ENCODE peak calls at places on chromosomes 1 and 21, in five cellular contexts. U, K, B, I and Q are unnamed samples. For H3K36me3, the result is how much of the 10 kb centered on the place peaks cover.

GRCh38 chr1:113422315-113423068 is 32.2 kb downstream of the MAGI3 start:
- DNase-seq in I (no peak), U (no peak), B (no peak), K (no peak), Q (no peak)

GRCh38 chr1:86758570-86758969 is 54.2 kb downstream of the SH3GLB1 start:
- DNase-seq in I (no peak), U (no peak), K (no peak), B (peak), Q (no peak)

GRCh38 chr1:202187697-202188407 is 5.7 kb upstream of the LGR6 start:
- DNase-seq in U (no peak), B (no peak), I (no peak), K (no peak), Q (no peak)

GRCh38 chr21:38330671-38331070 is 73.9 kb downstream of the KCNJ15 start:
- DNase-seq in U (no peak), B (no peak), K (no peak), I (no peak), Q (no peak)

GRCh38 chr1:62977321-62977720 is 193.4 kb downstream of the ATG4C start:
- DNase-seq in I (no peak), U (no peak), K (no peak), B (no peak), Q (no peak)

GRCh38 chr1:207172321-207172720 is 68.3 kb downstream of the C4BPA start:
- DNase-seq in B (no peak), K (no peak), U (no peak), I (no peak), Q (no peak)

GRCh38 chr1:101003012-101003650 is 22.5 kb downstream of the DPH5 start:
- DNase-seq in K (no peak), I (no peak), B (peak), U (no peak), Q (no peak)

GRCh38 chr1:225158291-225158690 is 228.8 kb downstream of the DNAH14 start:
- DNase-seq in U (no peak), B (no peak), I (no peak), K (no peak), Q (no peak)

GRCh38 chr1:220093361-220094015 is 444 bp upstream of the IARS2 start:
- DNase-seq in U (no peak), K (no peak), I (no peak), B (no peak), Q (no peak)

GRCh38 chr1:154715385-154715784 is 107.4 kb upstream of the ADAR start:
- DNase-seq in K (no peak), U (no peak), B (no peak), I (no peak), Q (no peak)

GRCh38 chr1:107689157-107689556 is 275.8 kb downstream of the VAV3 start:
- DNase-seq in K (peak), U (no peak), B (peak), I (no peak), Q (peak)

GRCh38 chr1:75345538-75346292 is 211.5 kb downstream of the LHX8 start:
- DNase-seq in I (no peak), U (no peak), K (no peak), B (peak), Q (no peak)

GRCh38 chr21:41895643-41896493 is 16.7 kb upstream of the PRDM15 start:
- DNase-seq in U (peak), I (peak), B (no peak), K (no peak), Q (peak)

GRCh38 chr1:31701137-31701736 is 2.6 kb downstream of the COL16A1 start:
- DNase-seq in I (peak), U (peak), K (peak), B (peak), Q (no peak)

GRCh38 chr1:12461764-12462163 is 156.2 kb downstream of the DHRS3 start:
- DNase-seq in K (no peak), I (no peak), U (no peak), B (no peak), Q (no peak)

GRCh38 chr1:200779326-200779725 is 40.6 kb downstream of the CAMSAP2 start:
- DNase-seq in I (no peak), K (no peak), U (no peak), B (no peak), Q (no peak)

GRCh38 chr1:39250460-39251240 is 46.2 kb downstream of the MACF1 start:
- DNase-seq in I (no peak), K (no peak), U (no peak), B (peak), Q (no peak)

GRCh38 chr1:51284487-51284954 is 45.8 kb downstream of the TTC39A start:
- DNase-seq in U (no peak), K (no peak), I (no peak), B (no peak), Q (no peak)

GRCh38 chr1:64923294-64923718 is 43.0 kb downstream of the JAK1 start:
- DNase-seq in U (no peak), I (peak), B (no peak), K (no peak), Q (no peak)

GRCh38 chr1:160078392-160079195 is 2.7 kb upstream of the KCNJ9 start:
- DNase-seq in K (no peak), I (peak), B (peak), U (peak), Q (peak)

GRCh38 chr1:14842361-14842760 is 243.9 kb downstream of the KAZN start:
- DNase-seq in I (no peak), U (no peak), K (no peak), B (peak), Q (no peak)

GRCh38 chr1:200512191-200512590 is 102.4 kb upstream of the ZNF281 start:
- DNase-seq in K (no peak), U (no peak), B (peak), I (no peak), Q (no peak)

GRCh38 chr1:21198929-21199328 is 22.2 kb upstream of the EIF4G3 start:
- DNase-seq in I (no peak), B (no peak), U (no peak), K (no peak), Q (no peak)

GRCh38 chr1:110312188-110313121 is 26.7 kb upstream of the RBM15 start:
- DNase-seq in U (peak), K (peak), B (peak), I (peak), Q (peak)

GRCh38 chr1:61083799-61084385 is 1.5 kb downstream of the NFIA start:
- DNase-seq in U (no peak), K (no peak), B (no peak), I (no peak), Q (no peak)

GRCh38 chr1:66298427-66298826 is 235.5 kb upstream of the SGIP1 start:
- DNase-seq in I (no peak), K (no peak), U (no peak), B (no peak), Q (no peak)

GRCh38 chr1:225318706-225319575 is 108.9 kb downstream of the LBR start:
- DNase-seq in B (peak), U (peak), K (peak), I (peak), Q (peak)

GRCh38 chr1:51745304-51745570 is 128.3 kb downstream of the OSBPL9 start:
- DNase-seq in I (no peak), U (no peak), B (no peak), K (no peak), Q (no peak)

GRCh38 chr1:202952818-202953217 is 5.3 kb downstream of the ADIPOR1 start:
- DNase-seq in B (peak), U (no peak), I (no peak), K (no peak), Q (no peak)

GRCh38 chr1:147109041-147109440 is 63.2 kb downstream of the PRKAB2 start:
- DNase-seq in I (no peak), B (no peak), U (no peak), K (no peak), Q (no peak)
- H3K4me3 ChIP-seq in I (no peak), B (no peak), U (no peak), K (no peak), Q (no peak)

GRCh38 chr1:19307804-19308508 is 4.0 kb downstream of the AKR7A2 start:
- DNase-seq in U (no peak), I (no peak), K (no peak), B (no peak), Q (no peak)

GRCh38 chr1:19305880-19306279 is 6.1 kb downstream of the AKR7A2 start:
- DNase-seq in B (no peak), I (no peak), K (no peak), U (no peak), Q (peak)

GRCh38 chr1:19309123-19309813 is 2.7 kb downstream of the AKR7A2 start:
- DNase-seq in B (peak), I (no peak), K (no peak), U (no peak), Q (peak)

GRCh38 chr1:19308509-19308907 is 3.4 kb downstream of the AKR7A2 start:
- DNase-seq in U (no peak), B (no peak), I (no peak), K (no peak), Q (peak)

DNA sequence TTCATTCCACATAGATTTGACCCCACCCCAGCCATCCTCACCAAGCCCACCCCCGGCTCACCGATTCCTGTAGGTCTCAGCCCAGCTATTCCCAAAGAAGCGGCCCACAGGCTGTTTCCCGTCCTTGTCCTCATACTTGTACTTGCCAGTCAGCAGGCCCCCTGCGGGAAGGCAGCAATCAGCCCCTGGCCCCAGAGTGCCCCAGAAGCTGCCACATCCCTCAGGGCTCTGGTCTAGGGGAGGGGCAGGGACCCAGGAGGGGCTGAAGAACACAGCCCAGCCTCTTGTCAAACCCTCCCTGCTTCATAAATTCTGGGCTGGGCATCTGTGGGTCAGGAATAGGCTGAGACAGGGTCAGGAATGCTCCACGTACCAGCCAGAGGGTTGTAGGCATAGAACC is 5.0 kb downstream of the AKR7A2 start:
- DNase-seq in U (no peak), B (no peak), I (no peak), K (no peak), Q (no peak)
- H3K36me3 ChIP-seq in U (half or more), B (under half), I (under half), K (half or more), Q (under half)

DNA sequence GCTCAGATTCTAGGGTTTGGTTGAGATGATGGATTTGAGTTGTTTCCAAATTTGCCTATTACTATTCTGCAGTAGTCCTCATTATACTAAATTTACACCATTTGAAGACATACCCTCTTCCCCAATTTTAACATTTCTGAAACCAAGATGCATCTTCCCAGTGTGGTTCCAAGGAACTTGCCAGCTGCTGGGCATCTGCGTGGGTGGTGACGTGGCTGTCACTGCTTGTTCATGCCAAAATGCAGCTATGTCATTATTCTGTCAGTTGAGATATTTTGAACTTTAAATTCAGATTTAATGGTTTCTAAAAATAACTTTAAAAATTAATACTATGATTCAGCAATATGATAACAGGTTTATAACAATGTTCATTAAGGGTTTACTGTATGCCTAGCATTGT is 1.2 kb downstream of the ZFP69 start:
- DNase-seq in K (no peak), U (no peak), B (no peak), I (no peak), Q (no peak)
- H3K4me3 ChIP-seq in K (peak), U (peak), B (no peak), I (no peak), Q (peak)

GRCh38 chr1:35386954-35387353 is 118.4 kb downstream of the ZMYM4 start:
- DNase-seq in I (no peak), K (no peak), B (no peak), U (no peak), Q (no peak)
- H3K36me3 ChIP-seq in I (under half), K (under half), B (under half), U (under half), Q (under half)

DNA sequence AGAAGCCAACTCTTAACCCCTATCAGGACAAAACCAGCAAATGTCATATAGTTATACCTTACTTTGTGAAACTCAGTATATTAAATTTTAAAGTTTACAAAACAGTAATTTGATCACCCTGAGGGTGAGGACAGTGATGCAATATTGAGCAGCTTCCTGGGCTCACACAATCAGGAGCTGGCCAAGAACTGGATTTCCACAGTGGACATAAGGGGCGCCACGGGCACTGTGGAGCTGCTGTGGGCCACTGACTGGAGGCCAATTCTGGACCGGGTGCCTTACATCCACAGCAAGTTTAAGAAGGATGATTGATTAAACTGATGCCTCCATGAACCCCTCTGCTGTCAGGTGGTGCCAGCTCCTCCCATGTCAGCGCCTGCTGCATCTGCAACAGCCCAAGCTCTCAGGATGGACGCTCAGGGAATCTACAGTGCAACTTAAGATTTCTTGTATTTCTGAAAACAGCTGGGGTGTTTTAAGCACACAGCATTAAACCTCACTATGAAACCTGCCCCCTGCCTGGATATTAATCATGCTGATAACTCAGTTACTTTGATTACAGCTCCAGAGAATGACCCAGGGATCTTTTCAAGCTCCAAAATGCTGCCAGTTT is 55.9 kb downstream of the TOR3A start:
- DNase-seq in K (no peak), B (no peak), I (no peak), U (no peak), Q (no peak)
- H3K4me3 ChIP-seq in K (no peak), B (no peak), I (no peak), U (no peak), Q (no peak)

GRCh38 chr1:183914891-183915290 is 110.0 kb downstream of the RGL1 start:
- DNase-seq in I (no peak), B (no peak), K (no peak), U (no peak), Q (no peak)
- H3K36me3 ChIP-seq in I (under half), B (under half), K (half or more), U (under half), Q (under half)

GRCh38 chr1:53063744-53064515 is 1.9 kb downstream of the PODN start:
- DNase-seq in B (no peak), I (no peak), K (no peak), U (no peak), Q (peak)
- H3K4me3 ChIP-seq in B (no peak), I (no peak), K (no peak), U (no peak), Q (no peak)

GRCh38 chr1:231348442-231348841 is 10.3 kb downstream of the SPRTN start:
- DNase-seq in U (no peak), K (no peak), I (no peak), B (no peak), Q (no peak)
- H3K36me3 ChIP-seq in U (under half), K (half or more), I (under half), B (under half), Q (under half)

GRCh38 chr1:235075121-235075954 is 53.3 kb downstream of the TOMM20 start:
- DNase-seq in I (peak), U (peak), K (no peak), B (peak), Q (no peak)

GRCh38 chr1:235075955-235076308 is 52.7 kb downstream of the TOMM20 start:
- DNase-seq in K (no peak), U (no peak), B (no peak), I (no peak), Q (no peak)

GRCh38 chr1:235073968-235074334 is 54.7 kb downstream of the TOMM20 start:
- DNase-seq in I (no peak), U (no peak), K (no peak), B (peak), Q (peak)

GRCh38 chr1:235073331-235073967 is 55.2 kb downstream of the TOMM20 start:
- DNase-seq in B (peak), K (no peak), I (no peak), U (no peak), Q (no peak)

DNA sequence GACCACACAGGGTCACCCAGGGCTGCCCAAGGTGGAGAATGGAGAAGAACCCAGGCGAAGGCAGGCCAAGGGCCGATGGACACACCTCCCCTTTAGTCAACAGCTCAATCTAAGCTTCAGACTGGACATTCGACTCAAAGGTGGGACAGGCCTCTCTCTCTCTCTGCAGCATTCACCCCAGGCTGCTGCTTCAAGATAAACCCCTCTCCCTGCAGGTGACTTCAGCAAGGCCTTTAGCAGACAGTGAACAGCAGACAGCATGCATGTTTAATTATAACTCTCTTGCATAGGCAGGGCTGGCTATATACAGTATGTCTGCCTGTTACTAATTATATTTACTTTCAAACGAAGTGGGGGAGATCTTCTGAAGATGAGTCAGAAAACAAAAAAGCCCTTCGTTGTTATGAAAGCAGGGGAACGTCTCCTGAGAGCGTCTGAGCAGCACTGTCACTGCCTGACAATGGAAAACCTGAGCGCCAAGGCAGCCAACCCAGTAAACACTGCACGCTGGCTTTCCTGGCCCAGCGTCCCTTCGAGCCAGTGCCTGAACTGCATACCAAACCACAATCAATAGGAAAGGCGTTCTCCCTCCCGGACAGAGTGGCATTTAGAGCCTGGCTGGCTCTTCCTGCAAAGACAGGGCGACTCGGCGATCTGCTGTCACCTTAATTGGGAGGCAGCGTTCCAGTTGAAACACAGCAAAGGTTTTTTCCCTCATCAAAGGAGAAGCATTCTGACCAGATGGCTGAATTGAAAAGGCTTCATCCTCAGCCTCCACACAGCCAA is 54.1 kb downstream of the TOMM20 start:
- DNase-seq in K (no peak), I (peak), U (no peak), B (peak), Q (no peak)
- H3K4me3 ChIP-seq in K (no peak), I (no peak), U (no peak), B (no peak), Q (no peak)

DNA sequence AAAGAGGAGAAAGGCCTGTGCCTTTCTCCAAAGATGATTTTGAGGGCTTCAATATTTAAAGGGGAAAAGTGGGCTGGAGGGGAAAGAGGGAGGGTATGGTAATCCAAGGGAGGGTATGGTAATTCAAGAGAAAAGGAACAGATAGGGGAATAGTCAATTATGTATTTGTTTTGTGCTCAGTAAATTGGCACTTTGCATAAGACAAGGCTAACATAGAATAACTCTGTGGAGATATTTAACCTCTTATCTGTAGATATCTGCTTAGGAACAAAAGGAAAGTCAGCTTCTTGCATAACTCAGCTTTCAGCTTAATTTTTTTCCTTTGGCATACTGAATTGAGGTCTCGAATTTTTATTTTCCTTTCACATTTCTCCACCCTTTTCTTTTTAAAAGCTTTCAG is 119.9 kb upstream of the F3 start:
- DNase-seq in B (no peak), I (no peak), K (no peak), U (no peak), Q (no peak)
- H3K36me3 ChIP-seq in B (under half), I (under half), K (under half), U (under half), Q (under half)